ENCODE peak calls at places on chromosome 9, in eight cellular contexts. T, M, Y, E, P, B, O and Q are unnamed samples.

GRCh38 chr9:20906326-20906725 is 125.1 kb downstream of the HACD4 start:
- DNase-seq in O (no peak), T (no peak), M (no peak), B (no peak), E (no peak), Y (no peak), P (no peak), Q (peak; percentile 11)

GRCh38 chr9:117703538-117703937 is 665 bp upstream of the TLR4 start:
- DNase-seq in T (no peak), B (no peak), Y (no peak), E (no peak), M (no peak), P (no peak), O (no peak), Q (no peak)

GRCh38 chr9:93693129-93693528 is 116.7 kb downstream of the PHF2 start:
- DNase-seq in M (no peak), T (no peak), Y (no peak), E (no peak), B (no peak), P (no peak), O (no peak), Q (no peak)

GRCh38 chr9:133974631-133975341 is 17.3 kb downstream of the VAV2 start:
- DNase-seq in M (no peak), B (no peak), E (no peak), O (no peak), Y (no peak), P (no peak), T (no peak), Q (no peak)

GRCh38 chr9:115267788-115268187 is 149.8 kb upstream of the TNC start:
- DNase-seq in O (no peak), E (no peak), T (no peak), B (no peak), M (no peak), P (no peak), Y (no peak), Q (no peak)

GRCh38 chr9:95132406-95133350 is 184.8 kb downstream of the FANCC start:
- DNase-seq in B (no peak), P (no peak), T (no peak), M (no peak), O (no peak), E (no peak), Y (no peak), Q (no peak)

GRCh38 chr9:137213160-137214060 is 7.9 kb downstream of the NDOR1 start:
- DNase-seq in M (no peak), E (no peak), P (no peak), B (no peak), Y (no peak), T (no peak), O (no peak), Q (no peak)

GRCh38 chr9:106284300-106284699 is 578.7 kb upstream of the ZNF462 start:
- DNase-seq in E (no peak), P (no peak), M (no peak), Y (no peak), O (no peak), T (no peak), B (no peak), Q (no peak)

GRCh38 chr9:109101810-109102209 is 17.9 kb downstream of the TMEM245 start:
- DNase-seq in T (peak; percentile 34), O (no peak), Y (peak; percentile 56), P (peak; percentile 28), E (no peak), M (no peak), B (no peak), Q (no peak)

GRCh38 chr9:136615631-136616306 is 46.9 kb upstream of the EGFL7 start:
- DNase-seq in P (no peak), E (no peak), B (no peak), T (no peak), Y (no peak), O (no peak), M (no peak), Q (no peak)

GRCh38 chr9:29393064-29393463 is 1819.8 kb upstream of the C9orf72 start:
- DNase-seq in T (no peak), M (no peak), B (no peak), Y (peak; percentile 56), E (no peak), P (no peak), O (no peak), Q (no peak)

GRCh38 chr9:133103183-133103986 is 17.7 kb downstream of the RALGDS start:
- DNase-seq in E (peak; percentile 81), O (peak; percentile 33), Y (peak; percentile 36), B (peak; percentile 35), P (peak; percentile 81), T (peak; percentile 83), M (peak; percentile 51), Q (no peak)

GRCh38 chr9:78472111-78472510 is 175.2 kb downstream of the PSAT1 start:
- DNase-seq in B (no peak), T (no peak), E (no peak), O (no peak), P (no peak), Y (no peak), M (no peak), Q (no peak)

GRCh38 chr9:21030389-21031035 is 928 bp downstream of the HACD4 start:
- DNase-seq in M (peak; percentile 10), T (peak; percentile 78), E (no peak), B (no peak), Y (peak; percentile 85), O (no peak), P (peak; percentile 77), Q (no peak)

GRCh38 chr9:72983056-72983455 is 30.2 kb upstream of the ALDH1A1 start:
- DNase-seq in E (no peak), O (no peak), B (no peak), M (no peak), T (no peak), Y (no peak), P (no peak), Q (no peak)

GRCh38 chr9:95021166-95021886 is 294.8 kb downstream of the AOPEP start:
- DNase-seq in M (no peak), B (no peak), E (no peak), T (no peak), P (no peak), O (no peak), Y (no peak), Q (no peak)

GRCh38 chr9:87676976-87677775 is 48.7 kb upstream of the CTSL start:
- DNase-seq in M (no peak), E (no peak), Y (peak; percentile 85), P (no peak), T (no peak), O (no peak), B (no peak), Q (no peak)

GRCh38 chr9:136187683-136188586 is 17.0 kb downstream of the LHX3 start:
- DNase-seq in T (no peak), P (no peak), Y (no peak), O (no peak), B (no peak), M (no peak), E (no peak), Q (no peak)

GRCh38 chr9:136518623-136519022 is 27.2 kb downstream of the NOTCH1 start:
- DNase-seq in M (no peak), P (no peak), E (no peak), B (no peak), T (no peak), O (no peak), Y (no peak), Q (no peak)

GRCh38 chr9:1929722-1930621 is 85.2 kb upstream of the SMARCA2 start:
- DNase-seq in Y (peak; percentile 10), M (peak; percentile 4), T (peak; percentile 19), E (no peak), P (no peak), B (no peak), O (no peak), Q (no peak)

GRCh38 chr9:131690462-131690861 is 49.4 kb downstream of the RAPGEF1 start:
- DNase-seq in B (no peak), T (no peak), Y (no peak), P (no peak), E (no peak), M (no peak), O (no peak), Q (no peak)

GRCh38 chr9:107489144-107489673 is 360 bp downstream of the KLF4 start:
- DNase-seq in Y (peak; percentile 40), T (peak; percentile 46), P (no peak), O (no peak), E (no peak), M (no peak), B (no peak), Q (no peak)